ENCODE peak calls at places on chromosomes 1 and 21, in seven cellular contexts. H, W, X, F, L, U and T are unnamed samples.

GRCh38 chr1:6918286-6918907 is 133.1 kb downstream of the CAMTA1 start:
- DNase-seq in H (no peak), W (no peak), X (peak), F (no peak), L (no peak), U (no peak), T (no peak)

GRCh38 chr1:201305815-201306214 is 22.5 kb downstream of the PKP1 start:
- DNase-seq in H (no peak), W (no peak), X (no peak), F (no peak), L (no peak), U (no peak), T (no peak)

GRCh38 chr1:30365596-30365995 is 357.8 kb downstream of the MATN1 start:
- DNase-seq in H (no peak), W (no peak), X (no peak), F (no peak), L (no peak), U (no peak), T (no peak)

GRCh38 chr1:59814180-59814900 is 409 bp upstream of the HOOK1 start:
- DNase-seq in H (no peak), W (peak), X (peak), F (no peak), L (no peak), U (no peak), T (peak)

GRCh38 chr21:35350965-35351364 is 301.9 kb upstream of the RUNX1 start:
- DNase-seq in H (no peak), W (no peak), X (no peak), F (no peak), L (no peak), U (peak), T (no peak)

GRCh38 chr21:34530264-34530663 is 18.3 kb upstream of the KCNE1 start:
- DNase-seq in H (no peak), W (no peak), X (no peak), F (no peak), L (no peak), U (peak), T (no peak)

GRCh38 chr1:44619261-44619900 is 54.9 kb downstream of the TMEM53 start:
- DNase-seq in H (no peak), W (no peak), X (peak), F (peak), L (peak), U (peak), T (no peak)

GRCh38 chr1:84689514-84690396 is 506 bp downstream of the SSX2IP start:
- DNase-seq in H (no peak), W (peak), X (peak), F (peak), L (no peak), U (peak), T (no peak)